ENCODE peak calls at places on chromosome 16, in four cellular contexts. X, B, P and R are unnamed samples.

GRCh38 chr16:50326835-50327465 is 41.8 kb downstream of the BRD7 start:
- DNase-seq in B (no peak), X (peak; percentile 85), P (no peak), R (no peak)

GRCh38 chr16:87363771-87364476 is 19.7 kb downstream of the FBXO31 start:
- DNase-seq in X (no peak), P (no peak), B (no peak), R (no peak)

GRCh38 chr16:83404261-83404660 is 403.5 kb upstream of the HSBP1 start:
- DNase-seq in X (no peak), P (no peak), B (no peak), R (no peak)

GRCh38 chr16:67016681-67017450 is 12.1 kb upstream of the CBFB start:
- DNase-seq in B (no peak), X (no peak), P (no peak), R (no peak)

GRCh38 chr16:8620535-8620934 is 963 bp upstream of the METTL22 start:
- DNase-seq in B (peak; percentile 23), P (no peak), X (no peak), R (no peak)

GRCh38 chr16:70750893-70751467 is 50.0 kb downstream of the VAC14 start:
- DNase-seq in B (peak; percentile 90), X (no peak), P (peak; percentile 100), R (peak; percentile 32)

GRCh38 chr16:8720080-8720966 is 45.9 kb downstream of the ABAT start:
- DNase-seq in P (no peak), B (no peak), X (no peak), R (no peak)

GRCh38 chr16:21101631-21102420 is 48.8 kb downstream of the DNAH3 start:
- DNase-seq in P (no peak), X (no peak), B (peak; percentile 8), R (no peak)

GRCh38 chr16:24825696-24826095 is 20.1 kb upstream of the SLC5A11 start:
- DNase-seq in P (no peak), X (no peak), B (no peak), R (no peak)

GRCh38 chr16:31190061-31190460 is 10.1 kb downstream of the FUS start:
- DNase-seq in B (no peak), P (no peak), X (no peak), R (no peak)

GRCh38 chr16:69276143-69277115 is 34.7 kb upstream of the VPS4A start:
- DNase-seq in P (no peak), B (no peak), X (no peak), R (no peak)

GRCh38 chr16:18792836-18793433 is 2.8 kb upstream of the RPS15A start:
- DNase-seq in X (no peak), B (no peak), P (no peak), R (no peak)

GRCh38 chr16:22270525-22270924 is 26.7 kb upstream of the POLR3E start:
- DNase-seq in X (no peak), B (no peak), P (no peak), R (no peak)

GRCh38 chr16:24834459-24835335 is 11.1 kb upstream of the SLC5A11 start:
- DNase-seq in P (peak; percentile 58), B (peak; percentile 60), X (no peak), R (no peak)

GRCh38 chr16:4098496-4098895 is 17.7 kb downstream of the ADCY9 start:
- DNase-seq in B (no peak), X (no peak), P (no peak), R (no peak)

GRCh38 chr16:89224665-89225064 is 7.2 kb downstream of the ZNF778 start:
- DNase-seq in X (no peak), B (no peak), P (no peak), R (no peak)

GRCh38 chr16:11452746-11453344 is 107.6 kb downstream of the RMI2 start:
- DNase-seq in B (no peak), P (no peak), X (no peak), R (no peak)

GRCh38 chr16:50035468-50035992 is 10.5 kb downstream of the CNEP1R1 start:
- DNase-seq in B (no peak), X (no peak), P (no peak), R (no peak)

GRCh38 chr16:11665071-11665491 is 3.2 kb upstream of the SNN start:
- DNase-seq in B (no peak), X (peak; percentile 66), P (no peak), R (no peak)

GRCh38 chr16:83952940-83953795 is at the start of gene OSGIN1:
- DNase-seq in B (peak; percentile 94), P (peak; percentile 90), X (no peak), R (peak; percentile 74)